ENCODE peak calls at places on chromosomes 16 and 17, in five cellular contexts. One of them, this sample, is unnamed.

GRCh38 chr16:26177438-26177837 is 485.7 kb downstream of the HS3ST4 start:
- DNase-seq in iPS-NIHi11: peak; percentile 39
- DNase-seq in stromal cell of bone marrow: no peak
- DNase-seq in ACHN: no peak
- DNase-seq in nephron progenitor cell: no peak
- DNase-seq in this sample: no peak

GRCh38 chr17:57638284-57638683 is 106.8 kb downstream of the CCDC182 start:
- DNase-seq in nephron progenitor cell: no peak
- DNase-seq in ACHN: no peak
- DNase-seq in iPS-NIHi11: no peak
- DNase-seq in stromal cell of bone marrow: no peak
- DNase-seq in this sample: no peak

GRCh38 chr17:32303861-32304288 is 38.1 kb downstream of the C17orf75 start:
- DNase-seq in stromal cell of bone marrow: no peak
- DNase-seq in nephron progenitor cell: no peak
- DNase-seq in ACHN: no peak
- DNase-seq in iPS-NIHi11: peak; percentile 8
- DNase-seq in this sample: peak; percentile 77

GRCh38 chr17:17781591-17782424 is 55.0 kb downstream of the SREBF1 start:
- DNase-seq in ACHN: peak; percentile 72
- DNase-seq in nephron progenitor cell: peak; percentile 73
- DNase-seq in iPS-NIHi11: peak; percentile 55
- DNase-seq in stromal cell of bone marrow: peak; percentile 22
- DNase-seq in this sample: peak; percentile 85

GRCh38 chr17:46935658-46936266 is 12.8 kb downstream of the GOSR2 start:
- DNase-seq in nephron progenitor cell: no peak
- DNase-seq in stromal cell of bone marrow: no peak
- DNase-seq in iPS-NIHi11: no peak
- DNase-seq in ACHN: no peak
- DNase-seq in this sample: peak; percentile 48

GRCh38 chr17:47987240-47987835 is 16.4 kb downstream of the CDK5RAP3 start:
- DNase-seq in stromal cell of bone marrow: no peak
- DNase-seq in iPS-NIHi11: peak; percentile 37
- DNase-seq in nephron progenitor cell: peak; percentile 71
- DNase-seq in ACHN: no peak
- DNase-seq in this sample: peak; percentile 78

GRCh38 chr16:27098366-27099050 is 31.8 kb downstream of the C16orf82 start:
- DNase-seq in ACHN: no peak
- DNase-seq in stromal cell of bone marrow: no peak
- DNase-seq in nephron progenitor cell: no peak
- DNase-seq in iPS-NIHi11: no peak
- DNase-seq in this sample: no peak

GRCh38 chr17:2961446-2961845 is 102.0 kb downstream of the OR1D5 start:
- DNase-seq in nephron progenitor cell: no peak
- DNase-seq in stromal cell of bone marrow: no peak
- DNase-seq in iPS-NIHi11: no peak
- DNase-seq in ACHN: no peak
- DNase-seq in this sample: peak; percentile 73

GRCh38 chr17:56754523-56755208 is 79.1 kb downstream of the C17orf67 start:
- DNase-seq in iPS-NIHi11: peak; percentile 75
- DNase-seq in stromal cell of bone marrow: no peak
- DNase-seq in ACHN: no peak
- DNase-seq in nephron progenitor cell: no peak
- DNase-seq in this sample: peak; percentile 92

GRCh38 chr16:64910351-64910750 is 211.5 kb downstream of the CDH11 start:
- DNase-seq in iPS-NIHi11: peak; percentile 18
- DNase-seq in nephron progenitor cell: peak; percentile 4
- DNase-seq in ACHN: no peak
- DNase-seq in stromal cell of bone marrow: peak; percentile 89
- DNase-seq in this sample: peak; percentile 94

GRCh38 chr17:60077672-60078519 is 825 bp downstream of the HEATR6 start:
- DNase-seq in ACHN: no peak
- DNase-seq in iPS-NIHi11: no peak
- DNase-seq in nephron progenitor cell: no peak
- DNase-seq in stromal cell of bone marrow: no peak
- DNase-seq in this sample: no peak

GRCh38 chr16:75252946-75253911 is 1.8 kb upstream of the BCAR1 start:
- DNase-seq in nephron progenitor cell: peak; percentile 40
- DNase-seq in ACHN: no peak
- DNase-seq in iPS-NIHi11: peak; percentile 76
- DNase-seq in stromal cell of bone marrow: no peak
- DNase-seq in this sample: peak; percentile 98

GRCh38 chr16:87404764-87405625 is 12.9 kb downstream of the MAP1LC3B start:
- DNase-seq in nephron progenitor cell: no peak
- DNase-seq in ACHN: no peak
- DNase-seq in iPS-NIHi11: no peak
- DNase-seq in stromal cell of bone marrow: no peak
- DNase-seq in this sample: no peak

GRCh38 chr17:66633322-66633965 is 201.5 kb upstream of the CACNG5 start:
- DNase-seq in nephron progenitor cell: no peak
- DNase-seq in ACHN: no peak
- DNase-seq in stromal cell of bone marrow: peak; percentile 52
- DNase-seq in iPS-NIHi11: no peak
- DNase-seq in this sample: no peak

GRCh38 chr16:9415588-9415987 is 324.1 kb downstream of the HAPSTR1 start:
- DNase-seq in iPS-NIHi11: no peak
- DNase-seq in nephron progenitor cell: no peak
- DNase-seq in ACHN: no peak
- DNase-seq in stromal cell of bone marrow: no peak
- DNase-seq in this sample: no peak

GRCh38 chr16:86356804-86357203 is 153.5 kb upstream of the FOXF1 start:
- DNase-seq in nephron progenitor cell: no peak
- DNase-seq in iPS-NIHi11: no peak
- DNase-seq in stromal cell of bone marrow: no peak
- DNase-seq in ACHN: no peak
- DNase-seq in this sample: no peak

GRCh38 chr17:42684033-42684625 is 1.8 kb downstream of the CNTNAP1 start:
- DNase-seq in nephron progenitor cell: no peak
- DNase-seq in ACHN: no peak
- DNase-seq in stromal cell of bone marrow: no peak
- DNase-seq in iPS-NIHi11: no peak
- DNase-seq in this sample: no peak

GRCh38 chr17:66533572-66533971 is 231.2 kb downstream of the PRKCA start:
- DNase-seq in iPS-NIHi11: peak; percentile 54
- DNase-seq in stromal cell of bone marrow: no peak
- DNase-seq in nephron progenitor cell: peak; percentile 42
- DNase-seq in ACHN: no peak
- DNase-seq in this sample: peak; percentile 97

GRCh38 chr16:47979783-47980182 is 176.0 kb downstream of the ABCC12 start:
- DNase-seq in nephron progenitor cell: no peak
- DNase-seq in stromal cell of bone marrow: no peak
- DNase-seq in iPS-NIHi11: no peak
- DNase-seq in ACHN: no peak
- DNase-seq in this sample: no peak

GRCh38 chr17:54950116-54950515 is 18.3 kb downstream of the COX11 start:
- DNase-seq in iPS-NIHi11: no peak
- DNase-seq in nephron progenitor cell: no peak
- DNase-seq in ACHN: no peak
- DNase-seq in stromal cell of bone marrow: no peak
- DNase-seq in this sample: no peak

GRCh38 chr16:1559446-1559975 is 26.0 kb downstream of the TMEM204 start:
- DNase-seq in iPS-NIHi11: no peak
- DNase-seq in ACHN: no peak
- DNase-seq in nephron progenitor cell: no peak
- DNase-seq in stromal cell of bone marrow: no peak
- DNase-seq in this sample: no peak

GRCh38 chr17:44345497-44346026 is 460 bp downstream of the GRN start:
- DNase-seq in stromal cell of bone marrow: no peak
- DNase-seq in nephron progenitor cell: peak; percentile 71
- DNase-seq in iPS-NIHi11: peak; percentile 77
- DNase-seq in ACHN: peak; percentile 79
- DNase-seq in this sample: peak; percentile 85

GRCh38 chr17:31491794-31492171 is 100.3 kb downstream of the RAB11FIP4 start:
- DNase-seq in stromal cell of bone marrow: no peak
- DNase-seq in nephron progenitor cell: no peak
- DNase-seq in ACHN: no peak
- DNase-seq in iPS-NIHi11: no peak
- DNase-seq in this sample: no peak

GRCh38 chr16:54282202-54282922 is 4.2 kb downstream of the IRX3 start:
- DNase-seq in ACHN: no peak
- DNase-seq in nephron progenitor cell: peak; percentile 83
- DNase-seq in iPS-NIHi11: peak; percentile 80
- DNase-seq in stromal cell of bone marrow: no peak
- DNase-seq in this sample: peak; percentile 77

GRCh38 chr16:88733630-88734360 is 27.5 kb downstream of the CTU2 start:
- DNase-seq in nephron progenitor cell: no peak
- DNase-seq in iPS-NIHi11: no peak
- DNase-seq in stromal cell of bone marrow: no peak
- DNase-seq in ACHN: no peak
- DNase-seq in this sample: no peak

GRCh38 chr17:14471052-14471451 is 170.2 kb downstream of the HS3ST3B1 start:
- DNase-seq in ACHN: no peak
- DNase-seq in stromal cell of bone marrow: peak; percentile 31
- DNase-seq in iPS-NIHi11: no peak
- DNase-seq in nephron progenitor cell: no peak
- DNase-seq in this sample: no peak